ENCODE peak calls at places on chromosome 11, in nine cellular contexts. X is body of pancreas; E is right atrium auricular region; P is CD8-positive, alpha-beta T cell; T is neural progenitor cell; Y is SK-N-SH; F is PC-9; D is tibial artery; A is A549. R is an unnamed sample.
A peak's percentile ranks its signal among the peaks of the same experiment; 100 is the strongest.

GRCh38 chr11:94417386-94417987 is 16.3 kb upstream of the GPR83 start:
- DNase-seq in X (no peak), E (no peak), P (no peak), T (peak; percentile 54), Y (peak; percentile 26), F (no peak), D (no peak), A (peak; percentile 28), R (peak; percentile 17)

GRCh38 chr11:2995091-2995561 is 3.0 kb upstream of the NAP1L4 start:
- DNase-seq in X (no peak), E (no peak), P (no peak), T (no peak), Y (no peak), F (no peak), D (no peak), A (no peak), R (no peak)

GRCh38 chr11:44963948-44964347 is 13.3 kb upstream of the TP53I11 start:
- DNase-seq in X (no peak), E (no peak), P (no peak), T (no peak), Y (no peak), F (no peak), D (no peak), A (no peak), R (no peak)

GRCh38 chr11:69303427-69303826 is 9.5 kb downstream of the MYEOV start:
- DNase-seq in X (no peak), E (no peak), P (no peak), T (no peak), Y (no peak), F (no peak), D (no peak), A (no peak), R (peak; percentile 25)

GRCh38 chr11:43944761-43945311 is 2.4 kb downstream of the C11orf96 start:
- DNase-seq in X (peak; percentile 73), E (no peak), P (peak; percentile 33), T (peak; percentile 58), Y (peak; percentile 72), F (no peak), D (peak; percentile 91), A (peak; percentile 60), R (no peak)

GRCh38 chr11:882593-882992 is 28.0 kb downstream of the CHID1 start:
- DNase-seq in X (no peak), E (no peak), P (no peak), T (no peak), Y (no peak), F (no peak), D (no peak), A (no peak), R (no peak)

GRCh38 chr11:43927070-43927469 is 15.4 kb upstream of the C11orf96 start:
- DNase-seq in X (no peak), E (no peak), P (no peak), T (no peak), Y (no peak), F (no peak), D (no peak), A (no peak), R (no peak)

GRCh38 chr11:64868904-64869570 is 9.4 kb downstream of the EHD1 start:
- DNase-seq in X (no peak), E (no peak), P (no peak), T (no peak), Y (no peak), F (peak; percentile 55), D (peak; percentile 65), A (peak; percentile 60), R (no peak)

GRCh38 chr11:20608938-20609337 is 9.5 kb downstream of the SLC6A5 start:
- DNase-seq in X (no peak), E (no peak), P (no peak), T (no peak), Y (no peak), F (no peak), D (no peak), A (no peak), R (no peak)

GRCh38 chr11:127926721-127927120 is 660.6 kb downstream of the ETS1 start:
- DNase-seq in X (peak; percentile 41), E (no peak), P (no peak), T (no peak), Y (no peak), F (no peak), D (no peak), A (no peak), R (no peak)

GRCh38 chr11:61056566-61056965 is 45.7 kb upstream of the CD5 start:
- DNase-seq in X (peak; percentile 54), E (no peak), P (no peak), T (peak; percentile 29), Y (peak; percentile 69), F (peak; percentile 45), D (peak; percentile 37), A (no peak), R (no peak)

GRCh38 chr11:117840881-117841581 is 16.5 kb upstream of the FXYD2 start:
- DNase-seq in X (no peak), E (peak; percentile 54), P (no peak), T (no peak), Y (no peak), F (no peak), D (peak; percentile 42), A (no peak), R (no peak)

GRCh38 chr11:2511421-2512369 is 66.9 kb downstream of the KCNQ1 start:
- DNase-seq in X (peak; percentile 3), E (peak; percentile 58), P (no peak), T (peak; percentile 1), Y (peak; percentile 34), F (no peak), D (peak; percentile 67), A (no peak), R (peak; percentile 36)

GRCh38 chr11:122193457-122193856 is 77.4 kb upstream of the BLID start:
- DNase-seq in X (no peak), E (no peak), P (no peak), T (no peak), Y (no peak), F (no peak), D (no peak), A (no peak), R (no peak)
- H3K4me1 ChIP-seq in X (no peaks in the 10 kb centered on the region), E (peaks cover 10% of the 10 kb centered on the region), P (no peaks in the 10 kb centered on the region), T (no peaks in the 10 kb centered on the region), Y (no peaks in the 10 kb centered on the region), F (peaks cover 76% of the 10 kb centered on the region), D (peaks cover 45% of the 10 kb centered on the region), A (peaks cover 83% of the 10 kb centered on the region), R (no peaks in the 10 kb centered on the region)

DNA sequence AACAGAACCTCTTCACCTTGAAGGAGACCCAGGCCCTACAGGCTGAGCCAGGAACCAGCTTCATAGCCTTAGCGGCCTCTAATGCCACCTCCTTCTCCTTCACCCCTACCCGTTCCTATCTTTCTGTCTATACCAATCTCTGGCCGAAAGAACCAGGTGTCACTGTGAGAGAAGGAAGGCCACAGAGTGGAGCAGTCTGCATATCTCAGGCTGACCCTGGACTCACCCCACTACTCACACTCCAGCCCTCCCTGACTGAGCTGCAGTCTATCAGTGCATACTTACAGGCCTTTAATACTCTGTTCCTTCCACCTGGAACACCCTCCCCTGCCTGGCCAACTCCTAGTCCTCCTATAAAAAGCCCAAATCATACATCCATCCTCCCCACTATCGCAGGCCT is 32.7 kb downstream of the ARAP1 start:
- DNase-seq in X (no peak), E (no peak), P (no peak), T (no peak), Y (no peak), F (no peak), D (no peak), A (no peak), R (no peak)
- TF ChIP-seq CTCF in X (no peak), E (no peak), P (no peak), T (no peak), Y (no peak), F (no peak), D (no peak), A (no peak), R (no peak)

DNA sequence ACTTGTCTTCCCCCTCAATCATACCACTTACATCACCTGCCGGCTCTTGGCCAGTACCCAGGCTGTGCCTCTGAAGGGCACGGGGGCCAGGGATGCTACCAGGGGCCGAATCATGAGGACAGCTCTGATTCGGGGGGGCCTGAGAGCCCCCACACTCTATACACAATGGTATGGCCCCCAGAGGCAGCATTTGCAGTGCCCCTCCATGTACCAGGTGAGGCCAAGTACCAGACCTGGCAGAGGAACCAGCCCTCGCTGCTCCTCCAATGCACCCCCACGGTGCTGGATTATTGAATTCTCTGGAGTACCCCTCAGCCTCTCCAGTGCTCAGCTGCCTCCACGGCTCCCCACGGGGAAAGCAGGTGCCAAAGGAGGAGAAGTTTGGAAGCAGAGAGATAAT is 70.1 kb downstream of the THAP12 start:
- DNase-seq in X (no peak), E (no peak), P (no peak), T (no peak), Y (no peak), F (no peak), D (no peak), A (no peak), R (no peak)
- H3K4me1 ChIP-seq in X (no peaks in the 10 kb centered on the region), E (peaks cover 15% of the 10 kb centered on the region), P (no peaks in the 10 kb centered on the region), T (peaks cover 15% of the 10 kb centered on the region), Y (peaks cover 17% of the 10 kb centered on the region), F (no peaks in the 10 kb centered on the region), D (no peaks in the 10 kb centered on the region), A (no peaks in the 10 kb centered on the region), R (no peaks in the 10 kb centered on the region)

GRCh38 chr11:96241351-96241841 is 101.6 kb downstream of the MAML2 start:
- DNase-seq in X (no peak), E (no peak), P (no peak), T (no peak), Y (no peak), F (no peak), D (no peak), A (peak; percentile 22), R (peak; percentile 64)

GRCh38 chr11:96242191-96242845 is 100.7 kb downstream of the MAML2 start:
- DNase-seq in X (no peak), E (no peak), P (no peak), T (peak; percentile 16), Y (no peak), F (peak; percentile 65), D (no peak), A (no peak), R (no peak)

GRCh38 chr11:96238563-96239166 is 104.3 kb downstream of the MAML2 start:
- DNase-seq in X (no peak), E (no peak), P (no peak), T (no peak), Y (no peak), F (no peak), D (no peak), A (no peak), R (no peak)

GRCh38 chr11:96246718-96247540 is 96.1 kb downstream of the MAML2 start:
- DNase-seq in X (no peak), E (no peak), P (no peak), T (no peak), Y (no peak), F (peak; percentile 64), D (no peak), A (peak; percentile 7), R (no peak)

DNA sequence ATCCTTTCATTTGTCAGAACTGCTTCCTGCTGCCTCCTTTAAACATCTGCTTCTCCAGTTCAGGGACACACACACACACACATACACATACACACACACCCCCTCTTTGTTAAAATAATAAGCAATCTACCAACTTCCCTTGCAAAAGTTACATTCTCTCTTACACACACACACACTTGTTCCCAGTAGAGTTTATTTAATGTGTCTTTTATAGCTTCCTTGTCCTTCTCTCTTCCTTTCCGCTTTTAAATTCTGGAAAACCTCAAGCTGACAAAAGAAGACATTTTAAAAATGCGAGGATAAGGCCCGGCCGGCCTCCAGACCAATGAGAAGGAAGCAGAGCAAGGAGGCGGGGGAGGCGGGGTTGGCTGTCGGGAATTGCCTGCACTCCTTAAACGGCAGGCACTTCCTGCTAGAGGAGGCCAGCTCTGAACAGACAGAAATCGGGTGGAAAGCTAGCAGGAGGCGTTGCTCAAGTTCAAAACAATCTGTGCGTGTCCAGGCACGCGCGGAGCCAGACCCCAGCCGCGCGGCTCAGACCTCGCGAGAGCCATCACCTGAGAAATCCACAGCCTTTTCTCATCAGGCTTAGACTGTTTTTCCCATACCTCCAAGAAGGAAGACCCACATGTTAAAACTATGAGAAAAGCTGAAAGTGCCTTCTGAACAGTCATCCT is 99.9 kb downstream of the MAML2 start:
- DNase-seq in X (peak; percentile 92), E (peak; percentile 98), P (peak; percentile 54), T (peak; percentile 87), Y (peak; percentile 89), F (peak; percentile 97), D (peak; percentile 98), A (peak; percentile 96), R (peak; percentile 96)
- TF ChIP-seq CTCF in X (no peak), E (no peak), P (no peak), T (no peak), Y (no peak), F (no peak), D (no peak), A (no peak), R (no peak)